ENCODE peak calls at places on chromosomes 11 and 22, in seven cellular contexts. One of them, this sample, is unnamed.

GRCh38 chr11:14420223-14420622 is 61.2 kb upstream of the RRAS2 start:
- DNase-seq in body of pancreas: no peak
- DNase-seq in ovary: no peak
- DNase-seq in NB4: no peak
- DNase-seq in transverse colon: no peak
- DNase-seq in HCT116: no peak
- DNase-seq in H54: no peak
- DNase-seq in this sample: no peak

GRCh38 chr11:120404495-120404894 is 68.3 kb downstream of the ARHGEF12 start:
- DNase-seq in body of pancreas: no peak
- DNase-seq in ovary: no peak
- DNase-seq in NB4: no peak
- DNase-seq in transverse colon: no peak
- DNase-seq in HCT116: no peak
- DNase-seq in H54: no peak
- DNase-seq in this sample: no peak

GRCh38 chr22:29011200-29011867 is 50.3 kb downstream of the C22orf31 start:
- DNase-seq in body of pancreas: peak
- DNase-seq in ovary: no peak
- DNase-seq in NB4: no peak
- DNase-seq in transverse colon: peak
- DNase-seq in HCT116: no peak
- DNase-seq in H54: no peak
- DNase-seq in this sample: no peak

GRCh38 chr11:10931761-10932700 is 74.2 kb upstream of the ZBED5 start:
- DNase-seq in body of pancreas: no peak
- DNase-seq in ovary: peak
- DNase-seq in NB4: peak
- DNase-seq in transverse colon: peak
- DNase-seq in HCT116: no peak
- DNase-seq in H54: peak
- DNase-seq in this sample: peak

GRCh38 chr22:32987081-32987631 is 71.0 kb downstream of the SYN3 start:
- DNase-seq in body of pancreas: no peak
- DNase-seq in ovary: no peak
- DNase-seq in NB4: no peak
- DNase-seq in transverse colon: no peak
- DNase-seq in HCT116: no peak
- DNase-seq in H54: no peak
- DNase-seq in this sample: no peak

GRCh38 chr11:36699271-36699670 is 101.2 kb upstream of the RAG2 start:
- DNase-seq in body of pancreas: no peak
- DNase-seq in ovary: no peak
- DNase-seq in NB4: no peak
- DNase-seq in transverse colon: peak
- DNase-seq in HCT116: no peak
- DNase-seq in H54: no peak
- DNase-seq in this sample: no peak

GRCh38 chr11:120751550-120751949 is 240.0 kb downstream of the GRIK4 start:
- DNase-seq in body of pancreas: no peak
- DNase-seq in ovary: no peak
- DNase-seq in NB4: no peak
- DNase-seq in transverse colon: no peak
- DNase-seq in HCT116: no peak
- DNase-seq in H54: no peak
- DNase-seq in this sample: no peak

GRCh38 chr22:44207981-44208317 is 27.2 kb downstream of the PARVG start:
- DNase-seq in body of pancreas: no peak
- DNase-seq in ovary: no peak
- DNase-seq in NB4: no peak
- DNase-seq in transverse colon: no peak
- DNase-seq in HCT116: no peak
- DNase-seq in H54: no peak
- DNase-seq in this sample: no peak

GRCh38 chr22:23394525-23395326 is 185.4 kb downstream of the IGLL1 start:
- DNase-seq in body of pancreas: no peak
- DNase-seq in ovary: peak
- DNase-seq in NB4: no peak
- DNase-seq in transverse colon: no peak
- DNase-seq in HCT116: no peak
- DNase-seq in H54: no peak
- DNase-seq in this sample: no peak

GRCh38 chr22:45855961-45856360 is 121.0 kb downstream of the WNT7B start:
- DNase-seq in body of pancreas: no peak
- DNase-seq in ovary: no peak
- DNase-seq in NB4: no peak
- DNase-seq in transverse colon: no peak
- DNase-seq in HCT116: no peak
- DNase-seq in H54: no peak
- DNase-seq in this sample: no peak

GRCh38 chr11:87259731-87260130 is 222.0 kb downstream of the TMEM135 start:
- DNase-seq in body of pancreas: no peak
- DNase-seq in ovary: no peak
- DNase-seq in NB4: no peak
- DNase-seq in transverse colon: no peak
- DNase-seq in HCT116: no peak
- DNase-seq in H54: no peak
- DNase-seq in this sample: no peak

GRCh38 chr11:282171-282570 is 4.0 kb downstream of the NLRP6 start:
- DNase-seq in body of pancreas: no peak
- DNase-seq in ovary: peak
- DNase-seq in NB4: no peak
- DNase-seq in transverse colon: no peak
- DNase-seq in HCT116: no peak
- DNase-seq in H54: no peak
- DNase-seq in this sample: no peak

GRCh38 chr11:70542811-70543210 is 144.5 kb downstream of the CTTN start:
- DNase-seq in body of pancreas: no peak
- DNase-seq in ovary: no peak
- DNase-seq in NB4: no peak
- DNase-seq in transverse colon: no peak
- DNase-seq in HCT116: no peak
- DNase-seq in H54: no peak
- DNase-seq in this sample: no peak

GRCh38 chr22:49532831-49533802 is 294.6 kb downstream of the BRD1 start:
- DNase-seq in body of pancreas: peak
- DNase-seq in ovary: no peak
- DNase-seq in NB4: no peak
- DNase-seq in transverse colon: no peak
- DNase-seq in HCT116: no peak
- DNase-seq in H54: no peak
- DNase-seq in this sample: no peak

GRCh38 chr11:113519989-113520613 is 44.9 kb upstream of the DRD2 start:
- DNase-seq in body of pancreas: no peak
- DNase-seq in ovary: no peak
- DNase-seq in NB4: no peak
- DNase-seq in transverse colon: no peak
- DNase-seq in HCT116: no peak
- DNase-seq in H54: no peak
- DNase-seq in this sample: no peak

GRCh38 chr11:2862950-2863618 is 22.5 kb downstream of the CDKN1C start:
- DNase-seq in body of pancreas: no peak
- DNase-seq in ovary: no peak
- DNase-seq in NB4: peak
- DNase-seq in transverse colon: no peak
- DNase-seq in HCT116: no peak
- DNase-seq in H54: no peak
- DNase-seq in this sample: no peak

GRCh38 chr11:103499710-103500340 is 390.6 kb downstream of the DYNC2H1 start:
- DNase-seq in body of pancreas: no peak
- DNase-seq in ovary: no peak
- DNase-seq in NB4: no peak
- DNase-seq in transverse colon: no peak
- DNase-seq in HCT116: no peak
- DNase-seq in H54: no peak
- DNase-seq in this sample: no peak

GRCh38 chr11:118827118-118827517 is 36.2 kb upstream of the DDX6 start:
- DNase-seq in body of pancreas: no peak
- DNase-seq in ovary: no peak
- DNase-seq in NB4: no peak
- DNase-seq in transverse colon: peak
- DNase-seq in HCT116: no peak
- DNase-seq in H54: no peak
- DNase-seq in this sample: no peak

GRCh38 chr11:97610000-97610399 is 1220.2 kb downstream of the JRKL start:
- DNase-seq in body of pancreas: no peak
- DNase-seq in ovary: no peak
- DNase-seq in NB4: peak
- DNase-seq in transverse colon: no peak
- DNase-seq in HCT116: no peak
- DNase-seq in H54: no peak
- DNase-seq in this sample: peak

GRCh38 chr11:14980854-14981253 is 8.7 kb upstream of the CALCA start:
- DNase-seq in body of pancreas: no peak
- DNase-seq in ovary: no peak
- DNase-seq in NB4: no peak
- DNase-seq in transverse colon: no peak
- DNase-seq in HCT116: no peak
- DNase-seq in H54: peak
- DNase-seq in this sample: no peak

GRCh38 chr22:23402275-23403151 is 177.6 kb downstream of the IGLL1 start:
- DNase-seq in body of pancreas: peak
- DNase-seq in ovary: peak
- DNase-seq in NB4: peak
- DNase-seq in transverse colon: peak
- DNase-seq in HCT116: peak
- DNase-seq in H54: peak
- DNase-seq in this sample: peak

GRCh38 chr11:16782226-16782919 is 43.9 kb downstream of the C11orf58 start:
- DNase-seq in body of pancreas: no peak
- DNase-seq in ovary: no peak
- DNase-seq in NB4: no peak
- DNase-seq in transverse colon: no peak
- DNase-seq in HCT116: no peak
- DNase-seq in H54: no peak
- DNase-seq in this sample: no peak

GRCh38 chr22:39832627-39833074 is 60.9 kb downstream of the ENTHD1 start:
- DNase-seq in body of pancreas: no peak
- DNase-seq in ovary: no peak
- DNase-seq in NB4: no peak
- DNase-seq in transverse colon: no peak
- DNase-seq in HCT116: no peak
- DNase-seq in H54: no peak
- DNase-seq in this sample: peak
- TF ChIP-seq POLR2A in body of pancreas: no peak
- TF ChIP-seq POLR2A in ovary: no peak
- TF ChIP-seq POLR2A in NB4: no peak
- TF ChIP-seq POLR2A in transverse colon: no peak
- TF ChIP-seq POLR2A in HCT116: no peak
- TF ChIP-seq POLR2A in H54: no peak
- TF ChIP-seq POLR2A in this sample: peak

GRCh38 chr11:9851366-9851765 is 187.5 kb downstream of the SWAP70 start:
- DNase-seq in body of pancreas: no peak
- DNase-seq in ovary: no peak
- DNase-seq in NB4: no peak
- DNase-seq in transverse colon: no peak
- DNase-seq in HCT116: no peak
- DNase-seq in H54: no peak
- DNase-seq in this sample: no peak
- TF ChIP-seq POLR2A in body of pancreas: no peak
- TF ChIP-seq POLR2A in ovary: no peak
- TF ChIP-seq POLR2A in NB4: no peak
- TF ChIP-seq POLR2A in transverse colon: no peak
- TF ChIP-seq POLR2A in HCT116: no peak
- TF ChIP-seq POLR2A in H54: no peak
- TF ChIP-seq POLR2A in this sample: no peak

GRCh38 chr22:37745548-37746365 is 48.9 kb downstream of the TRIOBP start:
- DNase-seq in body of pancreas: peak
- DNase-seq in ovary: peak
- DNase-seq in NB4: peak
- DNase-seq in transverse colon: peak
- DNase-seq in HCT116: no peak
- DNase-seq in H54: no peak
- DNase-seq in this sample: peak
- TF ChIP-seq POLR2A in body of pancreas: no peak
- TF ChIP-seq POLR2A in ovary: no peak
- TF ChIP-seq POLR2A in NB4: no peak
- TF ChIP-seq POLR2A in transverse colon: peak
- TF ChIP-seq POLR2A in HCT116: no peak
- TF ChIP-seq POLR2A in H54: peak
- TF ChIP-seq POLR2A in this sample: peak

GRCh38 chr11:110711448-110711775 is 825 bp downstream of the ARHGAP20 start:
- DNase-seq in body of pancreas: no peak
- DNase-seq in ovary: no peak
- DNase-seq in NB4: no peak
- DNase-seq in transverse colon: no peak
- DNase-seq in HCT116: no peak
- DNase-seq in H54: no peak
- DNase-seq in this sample: no peak

GRCh38 chr11:110710520-110711381 is 1.5 kb downstream of the ARHGAP20 start:
- DNase-seq in body of pancreas: peak
- DNase-seq in ovary: peak
- DNase-seq in NB4: no peak
- DNase-seq in transverse colon: peak
- DNase-seq in HCT116: no peak
- DNase-seq in H54: no peak
- DNase-seq in this sample: no peak

GRCh38 chr11:110712643-110713468 is 619 bp upstream of the ARHGAP20 start:
- DNase-seq in body of pancreas: peak
- DNase-seq in ovary: no peak
- DNase-seq in NB4: no peak
- DNase-seq in transverse colon: peak
- DNase-seq in HCT116: no peak
- DNase-seq in H54: no peak
- DNase-seq in this sample: no peak

GRCh38 chr11:110713469-110713776 is 1.2 kb upstream of the ARHGAP20 start:
- DNase-seq in body of pancreas: no peak
- DNase-seq in ovary: no peak
- DNase-seq in NB4: no peak
- DNase-seq in transverse colon: no peak
- DNase-seq in HCT116: no peak
- DNase-seq in H54: no peak
- DNase-seq in this sample: no peak

DNA sequence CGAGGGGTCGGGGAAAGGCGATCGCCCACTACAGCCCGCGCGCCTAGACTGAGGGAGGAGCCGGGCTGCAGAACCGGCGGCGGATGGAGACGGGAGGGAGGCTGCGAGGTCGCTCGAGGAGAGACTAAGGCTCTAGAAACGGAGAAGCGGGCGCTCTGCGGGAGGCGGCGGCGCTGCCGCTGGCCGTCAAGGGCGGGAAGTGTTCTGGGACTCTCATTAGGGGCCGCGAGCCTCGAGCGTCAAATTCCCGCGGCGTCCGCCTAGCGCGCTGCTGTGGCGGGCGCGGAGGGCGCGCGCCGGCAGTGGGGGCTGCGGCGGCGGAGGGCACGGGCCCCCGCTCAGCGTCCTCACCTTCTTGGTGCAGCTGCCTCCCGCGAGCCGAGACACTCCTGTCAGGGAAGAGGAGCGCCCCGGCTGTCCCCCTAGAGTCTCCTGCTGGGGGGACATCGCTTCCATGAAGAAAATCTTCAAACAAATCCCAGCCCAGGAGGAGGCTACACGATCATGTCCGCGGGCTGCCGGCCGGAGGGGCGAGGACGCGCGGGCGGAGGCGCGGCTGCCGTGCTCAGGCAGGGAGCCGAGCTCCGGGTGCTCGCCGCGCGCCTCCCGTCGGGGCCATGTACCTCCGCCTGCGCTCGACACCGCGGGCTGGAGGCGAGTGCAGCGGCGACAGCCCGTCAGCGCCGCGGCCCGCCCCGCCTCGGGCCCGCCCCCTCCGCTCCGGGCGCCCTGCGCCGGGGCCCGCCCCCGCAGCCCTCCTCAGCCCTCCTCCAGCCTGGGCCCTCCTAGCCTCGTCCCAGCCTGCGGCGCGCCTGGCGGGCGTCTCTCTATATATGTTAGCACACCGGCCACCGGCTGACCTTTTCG is at the start of gene ARHGAP20:
- DNase-seq in body of pancreas: peak
- DNase-seq in ovary: peak
- DNase-seq in NB4: no peak
- DNase-seq in transverse colon: peak
- DNase-seq in HCT116: no peak
- DNase-seq in H54: no peak
- DNase-seq in this sample: peak
- TF ChIP-seq POLR2A in body of pancreas: no peak
- TF ChIP-seq POLR2A in ovary: no peak
- TF ChIP-seq POLR2A in NB4: no peak
- TF ChIP-seq POLR2A in transverse colon: no peak
- TF ChIP-seq POLR2A in HCT116: no peak
- TF ChIP-seq POLR2A in H54: no peak
- TF ChIP-seq POLR2A in this sample: no peak

This sample was measured in erythroblast.